ENCODE peak calls at places on chromosomes 13 and 19, in seven cellular contexts. One of them, this sample, is unnamed.
A peak's percentile ranks its signal among the peaks of the same experiment; 100 is the strongest.

GRCh38 chr13:112692104-112692503 is 2.3 kb downstream of the ATP11A start:
- DNase-seq in stimulated activated naive CD8-positive, alpha-beta T cell treated with anti-CD3 and anti-CD28 coated beads, Interleukin-15, Interleukin-2, amounts not matched to agents 100 U/mL and 50 U/mL, for 24 hours: no peak
- DNase-seq in head of caudate nucleus: no peak
- DNase-seq in heart left ventricle: no peak
- DNase-seq in cardiac fibroblast: no peak
- DNase-seq in stimulated activated CD4-positive, alpha-beta T cell treated with anti-CD3 and anti-CD28 coated beads, Interleukin-12 subunit alpha, Interleukin-12 subunit beta, amount 100 ng/mL, for 24 hours: no peak
- DNase-seq in GM13977: no peak
- DNase-seq in this sample: no peak

GRCh38 chr19:15280915-15281683 is 48.9 kb upstream of the EPHX3 start:
- DNase-seq in stimulated activated naive CD8-positive, alpha-beta T cell treated with anti-CD3 and anti-CD28 coated beads, Interleukin-15, Interleukin-2, amounts not matched to agents 100 U/mL and 50 U/mL, for 24 hours: no peak
- DNase-seq in head of caudate nucleus: peak; percentile 74
- DNase-seq in heart left ventricle: peak; percentile 83
- DNase-seq in cardiac fibroblast: peak; percentile 86
- DNase-seq in stimulated activated CD4-positive, alpha-beta T cell treated with anti-CD3 and anti-CD28 coated beads, Interleukin-12 subunit alpha, Interleukin-12 subunit beta, amount 100 ng/mL, for 24 hours: no peak
- DNase-seq in GM13977: no peak
- DNase-seq in this sample: peak; percentile 89

GRCh38 chr19:57280913-57281425 is 684 bp downstream of the ZNF460 start:
- DNase-seq in stimulated activated naive CD8-positive, alpha-beta T cell treated with anti-CD3 and anti-CD28 coated beads, Interleukin-15, Interleukin-2, amounts not matched to agents 100 U/mL and 50 U/mL, for 24 hours: no peak
- DNase-seq in head of caudate nucleus: no peak
- DNase-seq in heart left ventricle: no peak
- DNase-seq in cardiac fibroblast: peak; percentile 27
- DNase-seq in stimulated activated CD4-positive, alpha-beta T cell treated with anti-CD3 and anti-CD28 coated beads, Interleukin-12 subunit alpha, Interleukin-12 subunit beta, amount 100 ng/mL, for 24 hours: no peak
- DNase-seq in GM13977: peak; percentile 14
- DNase-seq in this sample: no peak

GRCh38 chr13:112995395-112996091 is 26.5 kb downstream of the MCF2L start:
- DNase-seq in stimulated activated naive CD8-positive, alpha-beta T cell treated with anti-CD3 and anti-CD28 coated beads, Interleukin-15, Interleukin-2, amounts not matched to agents 100 U/mL and 50 U/mL, for 24 hours: no peak
- DNase-seq in head of caudate nucleus: no peak
- DNase-seq in heart left ventricle: no peak
- DNase-seq in cardiac fibroblast: no peak
- DNase-seq in stimulated activated CD4-positive, alpha-beta T cell treated with anti-CD3 and anti-CD28 coated beads, Interleukin-12 subunit alpha, Interleukin-12 subunit beta, amount 100 ng/mL, for 24 hours: no peak
- DNase-seq in GM13977: no peak
- DNase-seq in this sample: no peak

GRCh38 chr13:106143930-106144709 is 391.3 kb downstream of the EFNB2 start:
- DNase-seq in stimulated activated naive CD8-positive, alpha-beta T cell treated with anti-CD3 and anti-CD28 coated beads, Interleukin-15, Interleukin-2, amounts not matched to agents 100 U/mL and 50 U/mL, for 24 hours: no peak
- DNase-seq in head of caudate nucleus: no peak
- DNase-seq in heart left ventricle: no peak
- DNase-seq in cardiac fibroblast: no peak
- DNase-seq in stimulated activated CD4-positive, alpha-beta T cell treated with anti-CD3 and anti-CD28 coated beads, Interleukin-12 subunit alpha, Interleukin-12 subunit beta, amount 100 ng/mL, for 24 hours: no peak
- DNase-seq in GM13977: no peak
- DNase-seq in this sample: no peak

GRCh38 chr13:24306632-24307031 is 2.7 kb upstream of the C1QTNF9 start:
- DNase-seq in stimulated activated naive CD8-positive, alpha-beta T cell treated with anti-CD3 and anti-CD28 coated beads, Interleukin-15, Interleukin-2, amounts not matched to agents 100 U/mL and 50 U/mL, for 24 hours: no peak
- DNase-seq in head of caudate nucleus: no peak
- DNase-seq in heart left ventricle: no peak
- DNase-seq in cardiac fibroblast: peak; percentile 35
- DNase-seq in stimulated activated CD4-positive, alpha-beta T cell treated with anti-CD3 and anti-CD28 coated beads, Interleukin-12 subunit alpha, Interleukin-12 subunit beta, amount 100 ng/mL, for 24 hours: no peak
- DNase-seq in GM13977: no peak
- DNase-seq in this sample: peak; percentile 13

GRCh38 chr13:35388979-35389378 is 87.5 kb downstream of the MAB21L1 start:
- DNase-seq in stimulated activated naive CD8-positive, alpha-beta T cell treated with anti-CD3 and anti-CD28 coated beads, Interleukin-15, Interleukin-2, amounts not matched to agents 100 U/mL and 50 U/mL, for 24 hours: no peak
- DNase-seq in head of caudate nucleus: no peak
- DNase-seq in heart left ventricle: no peak
- DNase-seq in cardiac fibroblast: peak; percentile 74
- DNase-seq in stimulated activated CD4-positive, alpha-beta T cell treated with anti-CD3 and anti-CD28 coated beads, Interleukin-12 subunit alpha, Interleukin-12 subunit beta, amount 100 ng/mL, for 24 hours: no peak
- DNase-seq in GM13977: no peak
- DNase-seq in this sample: peak; percentile 62

GRCh38 chr13:110625771-110626321 is 10.5 kb downstream of the NAXD start:
- DNase-seq in stimulated activated naive CD8-positive, alpha-beta T cell treated with anti-CD3 and anti-CD28 coated beads, Interleukin-15, Interleukin-2, amounts not matched to agents 100 U/mL and 50 U/mL, for 24 hours: no peak
- DNase-seq in head of caudate nucleus: no peak
- DNase-seq in heart left ventricle: no peak
- DNase-seq in cardiac fibroblast: no peak
- DNase-seq in stimulated activated CD4-positive, alpha-beta T cell treated with anti-CD3 and anti-CD28 coated beads, Interleukin-12 subunit alpha, Interleukin-12 subunit beta, amount 100 ng/mL, for 24 hours: no peak
- DNase-seq in GM13977: no peak
- DNase-seq in this sample: no peak

GRCh38 chr19:41753936-41754529 is 1.3 kb upstream of the CEACAM6 start:
- DNase-seq in stimulated activated naive CD8-positive, alpha-beta T cell treated with anti-CD3 and anti-CD28 coated beads, Interleukin-15, Interleukin-2, amounts not matched to agents 100 U/mL and 50 U/mL, for 24 hours: peak; percentile 77
- DNase-seq in head of caudate nucleus: peak; percentile 36
- DNase-seq in heart left ventricle: peak; percentile 30
- DNase-seq in cardiac fibroblast: peak; percentile 48
- DNase-seq in stimulated activated CD4-positive, alpha-beta T cell treated with anti-CD3 and anti-CD28 coated beads, Interleukin-12 subunit alpha, Interleukin-12 subunit beta, amount 100 ng/mL, for 24 hours: peak; percentile 36
- DNase-seq in GM13977: peak; percentile 32
- DNase-seq in this sample: peak; percentile 26

GRCh38 chr19:3270908-3271307 is 46.4 kb downstream of the CELF5 start:
- DNase-seq in stimulated activated naive CD8-positive, alpha-beta T cell treated with anti-CD3 and anti-CD28 coated beads, Interleukin-15, Interleukin-2, amounts not matched to agents 100 U/mL and 50 U/mL, for 24 hours: peak; percentile 63
- DNase-seq in head of caudate nucleus: peak; percentile 67
- DNase-seq in heart left ventricle: no peak
- DNase-seq in cardiac fibroblast: peak; percentile 62
- DNase-seq in stimulated activated CD4-positive, alpha-beta T cell treated with anti-CD3 and anti-CD28 coated beads, Interleukin-12 subunit alpha, Interleukin-12 subunit beta, amount 100 ng/mL, for 24 hours: peak; percentile 23
- DNase-seq in GM13977: peak; percentile 62
- DNase-seq in this sample: peak; percentile 44

GRCh38 chr19:2064788-2065524 is 13.9 kb upstream of the MKNK2 start:
- DNase-seq in stimulated activated naive CD8-positive, alpha-beta T cell treated with anti-CD3 and anti-CD28 coated beads, Interleukin-15, Interleukin-2, amounts not matched to agents 100 U/mL and 50 U/mL, for 24 hours: no peak
- DNase-seq in head of caudate nucleus: no peak
- DNase-seq in heart left ventricle: no peak
- DNase-seq in cardiac fibroblast: no peak
- DNase-seq in stimulated activated CD4-positive, alpha-beta T cell treated with anti-CD3 and anti-CD28 coated beads, Interleukin-12 subunit alpha, Interleukin-12 subunit beta, amount 100 ng/mL, for 24 hours: no peak
- DNase-seq in GM13977: no peak
- DNase-seq in this sample: no peak

GRCh38 chr19:16714702-16715294 is 4.8 kb upstream of the NWD1 start:
- DNase-seq in stimulated activated naive CD8-positive, alpha-beta T cell treated with anti-CD3 and anti-CD28 coated beads, Interleukin-15, Interleukin-2, amounts not matched to agents 100 U/mL and 50 U/mL, for 24 hours: peak; percentile 60
- DNase-seq in head of caudate nucleus: peak; percentile 67
- DNase-seq in heart left ventricle: peak; percentile 30
- DNase-seq in cardiac fibroblast: peak; percentile 56
- DNase-seq in stimulated activated CD4-positive, alpha-beta T cell treated with anti-CD3 and anti-CD28 coated beads, Interleukin-12 subunit alpha, Interleukin-12 subunit beta, amount 100 ng/mL, for 24 hours: no peak
- DNase-seq in GM13977: peak; percentile 55
- DNase-seq in this sample: peak; percentile 46

GRCh38 chr13:50126378-50127016 is 111.3 kb downstream of the KCNRG start:
- DNase-seq in stimulated activated naive CD8-positive, alpha-beta T cell treated with anti-CD3 and anti-CD28 coated beads, Interleukin-15, Interleukin-2, amounts not matched to agents 100 U/mL and 50 U/mL, for 24 hours: no peak
- DNase-seq in head of caudate nucleus: no peak
- DNase-seq in heart left ventricle: no peak
- DNase-seq in cardiac fibroblast: peak; percentile 45
- DNase-seq in stimulated activated CD4-positive, alpha-beta T cell treated with anti-CD3 and anti-CD28 coated beads, Interleukin-12 subunit alpha, Interleukin-12 subunit beta, amount 100 ng/mL, for 24 hours: no peak
- DNase-seq in GM13977: no peak
- DNase-seq in this sample: peak; percentile 54

GRCh38 chr13:66714795-66715194 is 515.3 kb downstream of the PCDH9 start:
- DNase-seq in stimulated activated naive CD8-positive, alpha-beta T cell treated with anti-CD3 and anti-CD28 coated beads, Interleukin-15, Interleukin-2, amounts not matched to agents 100 U/mL and 50 U/mL, for 24 hours: no peak
- DNase-seq in head of caudate nucleus: no peak
- DNase-seq in heart left ventricle: no peak
- DNase-seq in cardiac fibroblast: peak; percentile 12
- DNase-seq in stimulated activated CD4-positive, alpha-beta T cell treated with anti-CD3 and anti-CD28 coated beads, Interleukin-12 subunit alpha, Interleukin-12 subunit beta, amount 100 ng/mL, for 24 hours: no peak
- DNase-seq in GM13977: no peak
- DNase-seq in this sample: no peak

GRCh38 chr19:50184196-50184595 is 19.2 kb upstream of the MYH14 start:
- DNase-seq in stimulated activated naive CD8-positive, alpha-beta T cell treated with anti-CD3 and anti-CD28 coated beads, Interleukin-15, Interleukin-2, amounts not matched to agents 100 U/mL and 50 U/mL, for 24 hours: no peak
- DNase-seq in head of caudate nucleus: no peak
- DNase-seq in heart left ventricle: no peak
- DNase-seq in cardiac fibroblast: no peak
- DNase-seq in stimulated activated CD4-positive, alpha-beta T cell treated with anti-CD3 and anti-CD28 coated beads, Interleukin-12 subunit alpha, Interleukin-12 subunit beta, amount 100 ng/mL, for 24 hours: no peak
- DNase-seq in GM13977: no peak
- DNase-seq in this sample: no peak

GRCh38 chr19:47447470-47448359 is 24.0 kb downstream of the SLC8A2 start:
- DNase-seq in stimulated activated naive CD8-positive, alpha-beta T cell treated with anti-CD3 and anti-CD28 coated beads, Interleukin-15, Interleukin-2, amounts not matched to agents 100 U/mL and 50 U/mL, for 24 hours: peak; percentile 75
- DNase-seq in head of caudate nucleus: no peak
- DNase-seq in heart left ventricle: no peak
- DNase-seq in cardiac fibroblast: peak; percentile 47
- DNase-seq in stimulated activated CD4-positive, alpha-beta T cell treated with anti-CD3 and anti-CD28 coated beads, Interleukin-12 subunit alpha, Interleukin-12 subunit beta, amount 100 ng/mL, for 24 hours: no peak
- DNase-seq in GM13977: no peak
- DNase-seq in this sample: peak; percentile 49

GRCh38 chr13:47798194-47798593 is 202.9 kb downstream of the SUCLA2 start:
- DNase-seq in stimulated activated naive CD8-positive, alpha-beta T cell treated with anti-CD3 and anti-CD28 coated beads, Interleukin-15, Interleukin-2, amounts not matched to agents 100 U/mL and 50 U/mL, for 24 hours: no peak
- DNase-seq in head of caudate nucleus: no peak
- DNase-seq in heart left ventricle: no peak
- DNase-seq in cardiac fibroblast: no peak
- DNase-seq in stimulated activated CD4-positive, alpha-beta T cell treated with anti-CD3 and anti-CD28 coated beads, Interleukin-12 subunit alpha, Interleukin-12 subunit beta, amount 100 ng/mL, for 24 hours: no peak
- DNase-seq in GM13977: no peak
- DNase-seq in this sample: no peak

This sample was measured in fibroblast of pulmonary artery.